ENCODE peak calls at places on chromosomes 5 and 9, in five cellular contexts. Z is GM12878, K is HepG2, U is H1, L is K562. H is an unnamed sample.

GRCh38 chr5:132824426-132824825 is 6.0 kb downstream of the SHROOM1 start:
- DNase-seq in Z (no peak), K (no peak), L (no peak), U (no peak), H (no peak)

GRCh38 chr9:135814421-135814820 is 92.9 kb downstream of the CAMSAP1 start:
- DNase-seq in K (no peak), L (no peak), Z (no peak), U (no peak), H (no peak)

GRCh38 chr5:145470382-145470979 is 364.7 kb downstream of the PRELID2 start:
- DNase-seq in U (no peak), Z (no peak), L (no peak), K (no peak), H (no peak)

GRCh38 chr9:4425358-4426045 is 64.8 kb upstream of the SLC1A1 start:
- DNase-seq in Z (no peak), U (no peak), K (no peak), L (no peak), H (no peak)

GRCh38 chr9:93033541-93033940 is 25.0 kb upstream of the SUSD3 start:
- DNase-seq in Z (no peak), U (no peak), L (no peak), K (no peak), H (no peak)

GRCh38 chr5:155959082-155959481 is 367.9 kb upstream of the SGCD start:
- DNase-seq in U (no peak), K (no peak), Z (no peak), L (no peak), H (no peak)

GRCh38 chr9:135641745-135642144 is 2.4 kb upstream of the GLT6D1 start:
- DNase-seq in U (no peak), Z (no peak), L (no peak), K (no peak), H (no peak)

GRCh38 chr5:15073453-15073852 is 201.9 kb upstream of the ANKH start:
- DNase-seq in K (no peak), Z (no peak), L (peak), U (no peak), H (no peak)

GRCh38 chr5:9376363-9377117 is 169.3 kb downstream of the SEMA5A start:
- DNase-seq in U (no peak), Z (no peak), K (no peak), L (no peak), H (no peak)

GRCh38 chr9:131319486-131319885 is 30.0 kb downstream of the PLPP7 start:
- DNase-seq in U (no peak), Z (no peak), L (no peak), K (no peak), H (no peak)

GRCh38 chr9:35515766-35516165 is 25.9 kb downstream of the RUSC2 start:
- DNase-seq in K (no peak), U (no peak), Z (no peak), L (no peak), H (no peak)

GRCh38 chr5:76555717-76556116 is 67.5 kb downstream of the F2RL2 start:
- DNase-seq in L (no peak), Z (no peak), U (no peak), K (no peak), H (no peak)

GRCh38 chr5:68500828-68501227 is 285.3 kb downstream of the PIK3R1 start:
- DNase-seq in L (no peak), U (no peak), K (no peak), Z (no peak), H (no peak)

GRCh38 chr5:170552486-170553122 is 48.8 kb downstream of the KCNIP1 start:
- DNase-seq in L (no peak), U (no peak), Z (no peak), K (no peak), H (no peak)

GRCh38 chr9:28056006-28056405 is 482.7 kb upstream of the C9orf72 start:
- DNase-seq in L (no peak), K (no peak), U (no peak), Z (no peak), H (no peak)

GRCh38 chr5:142830241-142831018 is 60.3 kb downstream of the ARHGAP26 start:
- DNase-seq in U (no peak), Z (no peak), K (no peak), L (no peak), H (no peak)

GRCh38 chr9:116475201-116475600 is 211.9 kb upstream of the TRIM32 start:
- DNase-seq in L (no peak), K (no peak), Z (no peak), U (no peak), H (no peak)

GRCh38 chr9:5052858-5053257 is 67.8 kb downstream of the JAK2 start:
- DNase-seq in K (no peak), U (no peak), Z (no peak), L (no peak), H (no peak)

GRCh38 chr5:158233735-158234322 is 374.9 kb upstream of the CLINT1 start:
- DNase-seq in Z (no peak), L (no peak), U (no peak), K (no peak), H (no peak)

GRCh38 chr9:131312822-131313770 is 23.6 kb downstream of the PLPP7 start:
- DNase-seq in L (peak), Z (no peak), U (no peak), K (no peak), H (no peak)

GRCh38 chr5:111224561-111224989 is 391 bp downstream of the CAMK4 start:
- DNase-seq in Z (no peak), L (no peak), K (no peak), U (no peak), H (no peak)

GRCh38 chr5:181218795-181219124 is 4.3 kb upstream of the TRIM41 start:
- DNase-seq in Z (no peak), L (no peak), U (no peak), K (no peak), H (no peak)

GRCh38 chr5:119354522-119355243 is 1.1 kb upstream of the TNFAIP8 start:
- DNase-seq in K (no peak), Z (no peak), U (no peak), L (no peak), H (no peak)

GRCh38 chr5:99030871-99031440 is 102.1 kb upstream of the CHD1 start:
- DNase-seq in Z (no peak), K (no peak), U (no peak), L (no peak), H (no peak)

GRCh38 chr9:113564804-113565237 is 101.3 kb downstream of the RGS3 start:
- DNase-seq in K (no peak), L (peak), Z (no peak), U (peak), H (no peak)

GRCh38 chr5:76082790-76083554 is at the start of gene SV2C:
- DNase-seq in Z (no peak), K (no peak), L (no peak), U (peak), H (no peak)

GRCh38 chr5:10355071-10355889 is 1.8 kb downstream of the MARCHF6 start:
- DNase-seq in U (no peak), K (no peak), Z (no peak), L (no peak), H (no peak)

GRCh38 chr9:110650991-110651411 is 17.6 kb upstream of the MUSK start:
- DNase-seq in K (no peak), L (no peak), U (no peak), Z (no peak), H (no peak)

GRCh38 chr5:122844136-122844915 is 1.1 kb upstream of the SNX24 start:
- DNase-seq in U (no peak), L (peak), K (peak), Z (no peak), H (no peak)

GRCh38 chr9:35729700-35730485 is 2.1 kb downstream of the TLN1 start:
- DNase-seq in U (no peak), L (peak), Z (no peak), K (peak), H (peak)

GRCh38 chr5:980941-981340 is 27.7 kb upstream of the NKD2 start:
- DNase-seq in Z (no peak), L (peak), K (no peak), U (no peak), H (no peak)

GRCh38 chr5:143495823-143496275 is 92.4 kb upstream of the NR3C1 start:
- DNase-seq in U (no peak), Z (no peak), L (no peak), K (no peak), H (no peak)

GRCh38 chr9:88998911-88999310 is 7.6 kb downstream of the S1PR3 start:
- DNase-seq in Z (no peak), K (no peak), U (peak), L (no peak), H (no peak)

GRCh38 chr5:8633706-8634105 is 764.8 kb downstream of the MTRR start:
- DNase-seq in K (no peak), L (no peak), Z (no peak), U (no peak), H (no peak)

GRCh38 chr9:129584136-129584535 is 36.8 kb downstream of the C9orf50 start:
- DNase-seq in K (peak), U (peak), L (peak), Z (peak), H (peak)

GRCh38 chr5:68329554-68329953 is 114.0 kb downstream of the PIK3R1 start:
- DNase-seq in L (no peak), U (no peak), Z (no peak), K (no peak), H (no peak)

GRCh38 chr9:19087601-19088000 is 15.1 kb downstream of the HAUS6 start:
- DNase-seq in Z (no peak), L (no peak), K (peak), U (no peak), H (no peak)

GRCh38 chr5:77642915-77643653 is 4.6 kb upstream of the OTP start:
- DNase-seq in K (no peak), Z (no peak), U (peak), L (no peak), H (no peak)

GRCh38 chr9:136942881-136943230 is 1.7 kb downstream of the FBXW5 start:
- DNase-seq in K (no peak), Z (no peak), L (no peak), U (no peak), H (no peak)

GRCh38 chr9:121369595-121370265 is at the start of gene STOM:
- DNase-seq in U (no peak), L (no peak), Z (no peak), K (peak), H (no peak)

GRCh38 chr9:121371495-121371911 is 1.5 kb upstream of the STOM start:
- DNase-seq in K (peak), U (no peak), Z (no peak), L (no peak), H (no peak)

GRCh38 chr9:121373401-121373769 is 3.3 kb upstream of the STOM start:
- DNase-seq in L (no peak), U (no peak), Z (no peak), K (no peak), H (no peak)

GRCh38 chr9:121372563-121373400 is 2.7 kb upstream of the STOM start:
- DNase-seq in K (peak), U (no peak), L (peak), Z (no peak), H (no peak)

DNA sequence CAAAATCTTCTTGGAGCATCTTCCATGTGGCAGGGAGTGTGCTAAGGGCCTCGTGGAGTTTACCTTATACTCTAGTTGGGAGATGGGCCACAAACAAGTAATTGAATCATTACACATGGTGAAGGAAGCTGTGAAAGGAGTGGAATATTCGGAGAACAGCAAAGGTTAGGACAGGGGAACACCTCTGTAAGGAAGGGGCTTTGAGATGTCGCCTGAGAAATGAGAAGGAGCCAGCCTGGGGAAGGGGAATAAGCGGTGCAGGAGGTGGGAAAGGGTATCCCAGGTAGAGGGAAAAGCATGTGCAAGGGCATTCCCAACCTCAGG is 2.2 kb upstream of the STOM start:
- DNase-seq in L (no peak), Z (no peak), K (no peak), U (no peak), H (no peak)
- H3K4me2 ChIP-seq in L (peak), Z (no peak), K (peak), U (no peak), H (no peak)

DNA sequence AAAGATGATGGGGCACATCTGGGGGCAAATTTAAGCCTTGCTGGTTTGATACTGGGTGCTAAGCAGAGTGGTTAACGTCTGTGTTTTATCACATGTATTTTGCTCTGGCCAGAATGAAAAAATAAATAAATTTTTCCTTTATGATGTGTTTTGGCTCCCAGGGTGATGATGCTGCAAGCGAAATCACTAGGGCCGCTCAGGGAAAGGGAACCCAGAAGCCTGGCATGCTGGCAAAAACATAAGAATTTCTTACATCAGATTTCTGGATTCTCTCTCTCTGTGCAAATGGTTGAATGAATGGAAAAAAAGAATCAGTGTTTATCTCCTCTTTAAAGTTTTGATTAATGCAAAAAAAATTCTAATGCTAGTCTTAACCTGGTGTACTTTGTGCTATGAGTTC is 1975.2 kb upstream of the C9orf72 start:
- DNase-seq in K (no peak), Z (no peak), U (no peak), L (no peak), H (no peak)
- H3K27ac ChIP-seq in K (no peak), Z (no peak), U (no peak), L (no peak), H (no peak)

DNA sequence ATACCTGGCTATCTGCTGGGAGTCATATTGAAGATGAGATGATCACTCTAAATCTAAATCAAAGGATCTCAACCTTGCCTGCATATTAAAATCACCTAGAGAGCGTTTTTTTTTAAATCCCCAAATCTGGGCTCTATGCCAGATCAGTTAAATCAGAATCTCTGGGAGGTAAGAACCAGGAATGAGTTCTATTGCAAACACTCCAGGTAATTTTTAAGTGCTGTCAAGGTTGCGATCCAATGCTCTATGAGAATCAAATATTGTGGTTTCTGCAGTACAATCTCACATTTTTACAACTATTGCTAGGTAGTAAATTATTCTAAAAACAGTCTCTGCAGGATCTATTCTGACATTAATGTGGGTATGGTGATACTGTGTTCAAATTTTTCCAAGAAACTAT is 202.3 kb upstream of the OR13F1 start:
- DNase-seq in K (no peak), Z (no peak), U (no peak), L (no peak), H (no peak)
- TF ChIP-seq SRF in K (no peak), Z (no peak), U (no peak), L (no peak), H (no peak)

DNA sequence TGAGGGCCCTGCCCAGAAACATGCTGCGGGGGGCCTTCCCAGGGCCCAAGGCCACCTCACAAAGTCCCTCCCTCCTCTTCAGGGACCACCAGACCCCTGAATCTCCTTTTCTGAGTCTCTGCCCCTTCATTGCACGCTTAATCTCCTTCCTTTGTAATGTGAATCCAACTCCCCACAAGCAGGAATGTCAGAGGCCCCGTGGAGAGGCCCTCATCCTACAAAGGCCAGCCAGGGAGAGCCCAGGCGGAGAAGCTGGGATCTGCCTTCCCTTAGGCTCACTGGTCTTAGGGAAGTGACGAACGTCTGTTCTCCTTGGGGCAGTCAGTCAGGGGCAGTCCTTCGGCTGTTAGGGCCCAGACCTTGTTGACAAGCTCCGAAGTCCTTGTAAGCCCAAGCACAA is 2.3 kb downstream of the SMIM33 start:
- DNase-seq in K (no peak), L (no peak), U (peak), Z (no peak), H (no peak)
- H3K4me2 ChIP-seq in K (peak), L (no peak), U (peak), Z (no peak), H (no peak)

GRCh38 chr5:87686975-87687374 is 274.2 kb upstream of the CCNH start:
- DNase-seq in L (no peak), Z (peak), K (no peak), U (no peak), H (no peak)
- H3K27ac ChIP-seq in L (no peak), Z (no peak), K (no peak), U (no peak), H (no peak)

DNA sequence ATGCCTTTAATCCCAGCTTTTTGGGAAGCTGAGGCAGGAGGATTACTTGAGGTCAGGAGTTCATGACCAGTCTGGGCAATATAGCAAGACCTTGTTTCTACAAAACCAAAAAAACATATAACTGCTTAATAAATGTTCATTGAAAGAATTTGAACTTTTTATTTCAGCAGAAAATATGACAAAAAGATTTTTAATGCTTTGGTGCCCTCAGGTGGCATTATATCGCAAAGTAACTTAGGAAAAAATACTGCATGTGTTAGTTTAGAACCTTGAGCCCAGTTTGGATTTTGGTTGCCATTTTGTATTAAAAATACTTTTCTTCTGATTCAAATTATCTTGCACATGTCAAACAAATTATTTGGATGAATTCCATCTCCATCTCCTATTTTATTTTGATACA is 103.2 kb downstream of the GPBP1 start:
- DNase-seq in U (no peak), Z (no peak), K (no peak), L (no peak), H (peak)
- TF ChIP-seq SRF in U (no peak), Z (no peak), K (no peak), L (no peak), H (no peak)

DNA sequence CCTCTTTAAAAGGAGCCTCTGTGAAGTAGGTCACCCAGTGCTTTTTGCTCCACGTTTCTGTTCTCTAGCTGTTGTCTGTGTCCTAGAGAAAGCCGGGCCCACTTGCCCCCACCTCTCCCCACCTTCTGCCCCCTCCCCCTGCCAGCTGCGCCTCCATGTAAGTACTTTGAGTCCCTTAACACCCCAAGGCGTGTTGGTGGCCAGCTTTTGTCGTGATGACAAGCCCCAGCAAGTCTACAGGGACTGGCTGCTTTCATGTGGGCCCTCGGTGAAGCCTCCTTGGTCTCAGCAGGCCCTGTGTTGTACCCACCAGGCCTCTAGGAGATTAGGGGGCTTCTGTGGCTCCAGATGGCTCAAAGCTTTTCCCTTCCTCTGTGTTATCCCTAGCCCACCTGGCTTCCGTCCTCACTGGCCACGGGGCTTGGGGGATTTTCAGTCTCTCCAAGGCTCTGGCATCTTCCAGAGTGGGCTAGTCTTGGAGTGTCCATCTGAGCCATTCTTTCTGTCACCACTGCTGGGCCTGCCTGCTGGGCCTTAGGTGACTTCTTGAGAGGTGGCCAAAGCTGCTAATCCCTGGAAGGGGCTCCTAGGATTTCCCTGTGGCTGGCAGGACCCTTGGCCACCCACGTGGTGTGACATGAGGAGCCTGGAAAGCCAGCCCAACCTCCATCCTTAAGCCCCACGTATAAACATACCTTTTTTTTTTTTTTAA is 1.2 kb upstream of the NDST1 start:
- DNase-seq in Z (no peak), U (no peak), K (no peak), L (no peak), H (no peak)
- H3K4me2 ChIP-seq in Z (no peak), U (no peak), K (no peak), L (no peak), H (no peak)